ENCODE peak calls at places on chromosome 20, in six cellular contexts. M, R, O, L, S and A are unnamed samples.

GRCh38 chr20:38392356-38392755 is 42.8 kb downstream of the SNHG17 start:
- DNase-seq in L (no peak), S (peak; percentile 7), R (no peak), M (no peak), O (no peak), A (no peak)

GRCh38 chr20:60272790-60273189 is 314.6 kb downstream of the CDH26 start:
- DNase-seq in O (no peak), L (no peak), S (no peak), M (no peak), R (no peak), A (no peak)

GRCh38 chr20:64136004-64136710 is 28.1 kb upstream of the MYT1 start:
- DNase-seq in L (no peak), M (no peak), O (no peak), R (no peak), S (no peak), A (no peak)

GRCh38 chr20:48201881-48202280 is 416.6 kb upstream of the SULF2 start:
- DNase-seq in L (no peak), M (no peak), S (no peak), R (no peak), O (no peak), A (no peak)

GRCh38 chr20:59008715-59009336 is 1.8 kb upstream of the CTSZ start:
- DNase-seq in O (no peak), M (no peak), L (no peak), S (no peak), R (no peak), A (no peak)

GRCh38 chr20:37071481-37071911 is 24.3 kb downstream of the RBL1 start:
- DNase-seq in S (peak; percentile 73), L (no peak), M (no peak), R (no peak), O (peak; percentile 67), A (no peak)

GRCh38 chr20:2688041-2688591 is 4.5 kb upstream of the EBF4 start:
- DNase-seq in S (peak; percentile 69), M (peak; percentile 68), L (peak; percentile 35), O (peak; percentile 29), R (peak; percentile 69), A (peak; percentile 47)

GRCh38 chr20:21510414-21510971 is 3.4 kb downstream of the NKX2-2 start:
- DNase-seq in M (no peak), S (no peak), L (no peak), O (no peak), R (no peak), A (no peak)

GRCh38 chr20:45193331-45193730 is 13.5 kb upstream of the SEMG1 start:
- DNase-seq in R (no peak), S (no peak), L (no peak), O (no peak), M (no peak), A (no peak)

GRCh38 chr20:48952656-48953055 is 31.1 kb downstream of the ARFGEF2 start:
- DNase-seq in R (no peak), M (no peak), S (no peak), L (no peak), O (no peak), A (no peak)

GRCh38 chr20:6231551-6231950 is 108.7 kb upstream of the FERMT1 start:
- DNase-seq in R (no peak), O (peak; percentile 2), M (no peak), S (peak; percentile 72), L (no peak), A (no peak)

GRCh38 chr20:48789185-48789668 is 38.6 kb downstream of the PREX1 start:
- DNase-seq in S (no peak), O (no peak), M (no peak), R (peak; percentile 7), L (no peak), A (no peak)

GRCh38 chr20:32968833-32969241 is 35.4 kb downstream of the SUN5 start:
- DNase-seq in L (no peak), M (no peak), O (no peak), R (no peak), S (no peak), A (no peak)

GRCh38 chr20:32970973-32971300 is 33.3 kb downstream of the SUN5 start:
- DNase-seq in R (no peak), O (no peak), L (no peak), M (no peak), S (no peak), A (no peak)

GRCh38 chr20:32971703-32972161 is 32.5 kb downstream of the SUN5 start:
- DNase-seq in L (no peak), O (no peak), R (no peak), M (peak; percentile 44), S (peak; percentile 19), A (no peak)

GRCh38 chr20:32969356-32970114 is 34.7 kb downstream of the SUN5 start:
- DNase-seq in L (no peak), R (no peak), S (no peak), M (no peak), O (no peak), A (no peak)

DNA sequence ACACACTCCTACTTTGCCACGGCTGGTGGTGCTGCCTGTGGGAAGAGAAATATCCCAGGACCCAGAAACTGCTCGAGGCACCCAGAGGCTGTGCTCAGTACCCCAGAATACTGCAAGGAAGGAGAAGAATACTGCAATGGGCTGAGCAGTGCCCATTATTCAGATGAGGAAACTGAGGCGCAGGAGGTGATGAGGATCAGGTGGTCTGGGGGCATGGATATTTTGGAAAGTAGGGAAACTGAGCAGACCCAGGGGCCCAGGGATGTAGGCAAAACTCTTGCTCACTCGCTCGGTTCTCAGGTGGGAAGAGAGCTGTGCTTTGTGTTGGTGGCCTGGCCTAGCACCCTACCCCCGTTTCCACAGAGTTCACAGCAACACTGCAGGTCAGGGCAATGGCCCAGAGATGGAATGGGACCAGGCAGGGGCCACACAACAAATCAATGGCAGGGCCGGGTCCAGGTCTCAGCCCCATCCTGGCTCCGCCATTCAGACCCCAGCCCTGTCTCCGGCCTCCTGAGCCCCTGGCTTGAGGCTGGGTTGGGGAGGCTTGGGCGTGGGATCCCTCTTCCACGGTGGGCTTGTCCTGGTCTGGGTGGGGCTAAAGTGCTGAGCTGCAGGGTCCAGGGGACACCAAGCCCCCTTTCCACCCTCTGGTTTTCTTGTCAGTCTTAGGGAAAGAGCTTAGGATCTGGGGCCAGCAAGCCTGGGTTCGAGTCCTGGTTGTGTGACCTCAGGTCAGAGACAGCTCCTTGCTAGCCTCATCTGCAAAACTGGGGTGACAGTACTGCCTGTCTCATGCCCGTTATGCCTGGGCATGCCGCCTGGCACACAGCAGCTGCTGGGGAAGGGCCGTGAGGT is 33.9 kb downstream of the SUN5 start:
- DNase-seq in R (no peak), L (no peak), O (no peak), M (no peak), S (no peak), A (no peak)
- TF ChIP-seq CTCF in R (no peak), L (no peak), O (no peak), M (no peak), S (no peak), A (no peak)

GRCh38 chr20:57987659-57988058 is 240.8 kb downstream of the ANKRD60 start:
- DNase-seq in M (no peak), S (no peak), R (peak; percentile 78), O (no peak), L (no peak), A (no peak)

GRCh38 chr20:57988422-57988821 is 240.0 kb downstream of the ANKRD60 start:
- DNase-seq in L (no peak), O (no peak), R (no peak), S (no peak), M (no peak), A (no peak)

GRCh38 chr20:57986776-57987175 is 241.7 kb downstream of the ANKRD60 start:
- DNase-seq in O (no peak), L (no peak), R (no peak), M (no peak), S (no peak), A (no peak)

GRCh38 chr20:57990396-57990987 is 238.0 kb downstream of the ANKRD60 start:
- DNase-seq in R (no peak), S (peak; percentile 21), L (peak; percentile 43), M (no peak), O (no peak), A (no peak)

DNA sequence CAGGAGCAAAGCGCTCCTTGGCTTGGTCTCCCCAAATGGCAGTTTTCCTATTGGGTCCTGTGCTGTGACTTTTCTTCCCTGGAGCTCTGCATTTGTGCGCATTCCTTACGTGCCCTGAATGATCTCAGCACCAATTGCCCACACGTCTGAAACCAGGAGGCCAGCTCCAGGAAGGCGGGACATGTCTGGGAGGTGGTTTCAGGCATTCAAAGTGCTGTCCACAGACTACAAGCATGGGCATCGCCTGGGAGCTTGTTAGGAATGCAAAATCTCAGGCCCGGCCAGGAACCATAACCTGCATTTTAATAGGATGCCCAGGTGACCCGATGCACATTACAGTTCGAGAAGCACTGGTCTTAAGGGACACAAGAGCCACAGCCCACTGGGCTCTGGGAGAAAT is 239.6 kb downstream of the ANKRD60 start:
- DNase-seq in L (no peak), R (no peak), S (no peak), O (no peak), M (no peak), A (no peak)
- TF ChIP-seq CTCF in L (no peak), R (no peak), S (no peak), O (no peak), M (no peak), A (no peak)

GRCh38 chr20:33668791-33669155 is 2.0 kb downstream of the ACTL10 start:
- DNase-seq in R (no peak), O (no peak), L (no peak), S (no peak), M (no peak), A (no peak)

GRCh38 chr20:33666293-33667244 is at the start of gene ACTL10:
- DNase-seq in M (peak; percentile 100), L (peak; percentile 99), S (peak; percentile 99), O (peak; percentile 96), R (peak; percentile 99), A (no peak)

GRCh38 chr20:33668087-33668790 is 1.5 kb downstream of the ACTL10 start:
- DNase-seq in S (no peak), O (no peak), R (peak; percentile 90), L (peak; percentile 83), M (no peak), A (peak; percentile 89)

GRCh38 chr20:33669224-33669623 is 2.5 kb downstream of the ACTL10 start:
- DNase-seq in S (no peak), O (no peak), R (no peak), L (no peak), M (peak; percentile 38), A (no peak)

DNA sequence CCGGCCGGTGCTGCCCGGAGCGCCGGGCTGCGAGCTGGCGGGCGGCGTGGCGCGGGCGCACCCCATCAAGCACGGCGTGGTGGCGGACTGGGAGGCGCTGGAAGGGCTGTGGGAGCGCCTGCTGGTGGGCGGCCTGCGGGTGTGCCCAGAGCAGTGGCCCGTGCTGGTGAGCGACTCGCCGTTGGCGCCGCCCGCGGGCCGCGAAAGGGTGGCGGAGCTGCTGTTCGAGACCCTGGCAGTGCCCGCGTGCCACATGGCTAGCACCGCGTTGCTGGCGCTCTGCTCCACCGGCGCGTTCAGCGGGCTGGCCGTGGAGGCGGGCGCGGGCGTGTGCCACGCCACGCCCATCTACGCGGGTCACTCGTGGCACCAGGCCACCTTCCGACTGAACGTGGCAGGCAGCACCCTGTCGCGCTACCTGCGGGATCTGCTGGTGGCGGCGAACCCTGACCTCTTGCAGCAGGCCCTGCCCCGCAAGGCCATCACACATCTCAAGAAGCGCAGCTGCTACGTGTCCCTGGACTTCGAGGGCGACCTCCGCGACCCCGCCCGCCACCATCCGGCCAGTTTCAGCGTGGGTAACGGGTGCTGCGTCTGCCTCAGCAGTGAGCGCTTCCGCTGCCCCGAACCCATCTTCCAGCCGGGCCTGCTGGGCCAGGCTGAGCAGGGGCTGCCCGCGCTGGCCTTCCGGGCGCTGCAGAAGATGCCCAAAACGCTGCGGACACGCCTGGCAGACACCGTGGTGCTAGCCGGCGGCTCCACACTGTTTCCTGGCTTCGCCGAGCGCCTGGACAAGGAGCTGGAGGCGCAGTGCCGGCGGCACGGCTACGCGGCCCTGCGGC is 723 bp downstream of the ACTL10 start:
- DNase-seq in S (peak; percentile 82), R (peak; percentile 85), L (peak; percentile 69), O (peak; percentile 54), M (peak; percentile 80), A (no peak)
- TF ChIP-seq CTCF in S (no peak), R (no peak), L (peak; percentile 98), O (no peak), M (no peak), A (no peak)

GRCh38 chr20:50224553-50225255 is 34.1 kb downstream of the CEBPB start:
- DNase-seq in O (peak; percentile 97), L (peak; percentile 86), S (peak; percentile 93), M (peak; percentile 72), R (peak; percentile 54), A (no peak)
- TF ChIP-seq CTCF in O (peak; percentile 44), L (no peak), S (peak; percentile 48), M (no peak), R (no peak), A (no peak)